ENCODE peak calls at places on chromosome 9, in eight cellular contexts. One of them, this sample, is unnamed.

GRCh38 chr9:107337676-107338590 is 54.9 kb downstream of the RAD23B start:
- DNase-seq in adrenal gland: peak
- DNase-seq in AG04450: no peak
- DNase-seq in tibial nerve: no peak
- DNase-seq in posterior vena cava: no peak
- DNase-seq in T-helper 2 cell: no peak
- DNase-seq in stimulated activated CD8-positive, alpha-beta memory T cell treated with anti-CD3 and anti-CD28 coated beads, Interleukin-7, amount 100 ng/mL, for 1 hour: no peak
- DNase-seq in RCC 7860: no peak
- DNase-seq in this sample: no peak

GRCh38 chr9:2180704-2181103 is 165.6 kb downstream of the SMARCA2 start:
- DNase-seq in T-helper 2 cell: no peak
- DNase-seq in stimulated activated CD8-positive, alpha-beta memory T cell treated with anti-CD3 and anti-CD28 coated beads, Interleukin-7, amount 100 ng/mL, for 1 hour: no peak
- DNase-seq in adrenal gland: no peak
- DNase-seq in AG04450: no peak
- DNase-seq in RCC 7860: no peak
- DNase-seq in posterior vena cava: no peak
- DNase-seq in tibial nerve: no peak
- DNase-seq in this sample: no peak

GRCh38 chr9:105994970-105995369 is 300.6 kb downstream of the TMEM38B start:
- DNase-seq in AG04450: no peak
- DNase-seq in T-helper 2 cell: no peak
- DNase-seq in adrenal gland: peak
- DNase-seq in RCC 7860: peak
- DNase-seq in stimulated activated CD8-positive, alpha-beta memory T cell treated with anti-CD3 and anti-CD28 coated beads, Interleukin-7, amount 100 ng/mL, for 1 hour: no peak
- DNase-seq in tibial nerve: no peak
- DNase-seq in posterior vena cava: no peak
- DNase-seq in this sample: no peak

GRCh38 chr9:123456011-123456410 is 100.0 kb downstream of the CRB2 start:
- DNase-seq in AG04450: no peak
- DNase-seq in tibial nerve: no peak
- DNase-seq in T-helper 2 cell: no peak
- DNase-seq in stimulated activated CD8-positive, alpha-beta memory T cell treated with anti-CD3 and anti-CD28 coated beads, Interleukin-7, amount 100 ng/mL, for 1 hour: no peak
- DNase-seq in RCC 7860: no peak
- DNase-seq in adrenal gland: no peak
- DNase-seq in posterior vena cava: no peak
- DNase-seq in this sample: no peak

GRCh38 chr9:136378171-136379002 is 4.9 kb upstream of the CARD9 start:
- DNase-seq in T-helper 2 cell: no peak
- DNase-seq in posterior vena cava: no peak
- DNase-seq in adrenal gland: no peak
- DNase-seq in AG04450: no peak
- DNase-seq in RCC 7860: no peak
- DNase-seq in tibial nerve: no peak
- DNase-seq in stimulated activated CD8-positive, alpha-beta memory T cell treated with anti-CD3 and anti-CD28 coated beads, Interleukin-7, amount 100 ng/mL, for 1 hour: no peak
- DNase-seq in this sample: no peak

GRCh38 chr9:4762108-4762888 is 21.3 kb upstream of the AK3 start:
- DNase-seq in T-helper 2 cell: peak
- DNase-seq in tibial nerve: peak
- DNase-seq in stimulated activated CD8-positive, alpha-beta memory T cell treated with anti-CD3 and anti-CD28 coated beads, Interleukin-7, amount 100 ng/mL, for 1 hour: peak
- DNase-seq in posterior vena cava: no peak
- DNase-seq in RCC 7860: peak
- DNase-seq in adrenal gland: peak
- DNase-seq in AG04450: peak
- DNase-seq in this sample: no peak

GRCh38 chr9:88053888-88054501 is 79.7 kb upstream of the CDK20 start:
- DNase-seq in adrenal gland: no peak
- DNase-seq in AG04450: no peak
- DNase-seq in tibial nerve: no peak
- DNase-seq in stimulated activated CD8-positive, alpha-beta memory T cell treated with anti-CD3 and anti-CD28 coated beads, Interleukin-7, amount 100 ng/mL, for 1 hour: no peak
- DNase-seq in T-helper 2 cell: no peak
- DNase-seq in RCC 7860: no peak
- DNase-seq in posterior vena cava: no peak
- DNase-seq in this sample: no peak

GRCh38 chr9:90141723-90142122 is 500.9 kb downstream of the DIRAS2 start:
- DNase-seq in tibial nerve: no peak
- DNase-seq in posterior vena cava: no peak
- DNase-seq in adrenal gland: no peak
- DNase-seq in RCC 7860: no peak
- DNase-seq in T-helper 2 cell: peak
- DNase-seq in AG04450: no peak
- DNase-seq in stimulated activated CD8-positive, alpha-beta memory T cell treated with anti-CD3 and anti-CD28 coated beads, Interleukin-7, amount 100 ng/mL, for 1 hour: no peak
- DNase-seq in this sample: no peak

GRCh38 chr9:120524852-120525251 is 55.1 kb downstream of the CDK5RAP2 start:
- DNase-seq in stimulated activated CD8-positive, alpha-beta memory T cell treated with anti-CD3 and anti-CD28 coated beads, Interleukin-7, amount 100 ng/mL, for 1 hour: no peak
- DNase-seq in T-helper 2 cell: no peak
- DNase-seq in adrenal gland: no peak
- DNase-seq in AG04450: no peak
- DNase-seq in tibial nerve: no peak
- DNase-seq in posterior vena cava: no peak
- DNase-seq in RCC 7860: no peak
- DNase-seq in this sample: no peak

GRCh38 chr9:35816708-35817107 is 1.9 kb upstream of the HINT2 start:
- DNase-seq in tibial nerve: no peak
- DNase-seq in adrenal gland: no peak
- DNase-seq in stimulated activated CD8-positive, alpha-beta memory T cell treated with anti-CD3 and anti-CD28 coated beads, Interleukin-7, amount 100 ng/mL, for 1 hour: no peak
- DNase-seq in AG04450: no peak
- DNase-seq in RCC 7860: no peak
- DNase-seq in posterior vena cava: no peak
- DNase-seq in T-helper 2 cell: no peak
- DNase-seq in this sample: no peak

GRCh38 chr9:16203735-16204573 is 651.1 kb downstream of the CCDC171 start:
- DNase-seq in stimulated activated CD8-positive, alpha-beta memory T cell treated with anti-CD3 and anti-CD28 coated beads, Interleukin-7, amount 100 ng/mL, for 1 hour: no peak
- DNase-seq in T-helper 2 cell: no peak
- DNase-seq in RCC 7860: no peak
- DNase-seq in posterior vena cava: no peak
- DNase-seq in adrenal gland: no peak
- DNase-seq in AG04450: no peak
- DNase-seq in tibial nerve: no peak
- DNase-seq in this sample: no peak

GRCh38 chr9:19976226-19976625 is 187.4 kb upstream of the SLC24A2 start:
- DNase-seq in tibial nerve: no peak
- DNase-seq in AG04450: no peak
- DNase-seq in posterior vena cava: no peak
- DNase-seq in T-helper 2 cell: peak
- DNase-seq in adrenal gland: no peak
- DNase-seq in RCC 7860: no peak
- DNase-seq in stimulated activated CD8-positive, alpha-beta memory T cell treated with anti-CD3 and anti-CD28 coated beads, Interleukin-7, amount 100 ng/mL, for 1 hour: no peak
- DNase-seq in this sample: no peak

GRCh38 chr9:100601216-100601615 is 23.3 kb downstream of the CAVIN4 start:
- DNase-seq in AG04450: no peak
- DNase-seq in posterior vena cava: no peak
- DNase-seq in adrenal gland: peak
- DNase-seq in T-helper 2 cell: peak
- DNase-seq in RCC 7860: peak
- DNase-seq in tibial nerve: peak
- DNase-seq in stimulated activated CD8-positive, alpha-beta memory T cell treated with anti-CD3 and anti-CD28 coated beads, Interleukin-7, amount 100 ng/mL, for 1 hour: no peak
- DNase-seq in this sample: no peak

GRCh38 chr9:98807070-98807810 is at the start of gene GALNT12:
- DNase-seq in stimulated activated CD8-positive, alpha-beta memory T cell treated with anti-CD3 and anti-CD28 coated beads, Interleukin-7, amount 100 ng/mL, for 1 hour: peak
- DNase-seq in posterior vena cava: no peak
- DNase-seq in tibial nerve: no peak
- DNase-seq in AG04450: no peak
- DNase-seq in T-helper 2 cell: peak
- DNase-seq in RCC 7860: no peak
- DNase-seq in adrenal gland: no peak
- DNase-seq in this sample: peak

GRCh38 chr9:120650352-120650751 is 63.9 kb downstream of the MEGF9 start:
- DNase-seq in stimulated activated CD8-positive, alpha-beta memory T cell treated with anti-CD3 and anti-CD28 coated beads, Interleukin-7, amount 100 ng/mL, for 1 hour: no peak
- DNase-seq in RCC 7860: no peak
- DNase-seq in AG04450: no peak
- DNase-seq in posterior vena cava: no peak
- DNase-seq in adrenal gland: no peak
- DNase-seq in tibial nerve: no peak
- DNase-seq in T-helper 2 cell: no peak
- DNase-seq in this sample: no peak

GRCh38 chr9:27206041-27206440 is 90.9 kb downstream of the EQTN start:
- DNase-seq in T-helper 2 cell: no peak
- DNase-seq in tibial nerve: no peak
- DNase-seq in stimulated activated CD8-positive, alpha-beta memory T cell treated with anti-CD3 and anti-CD28 coated beads, Interleukin-7, amount 100 ng/mL, for 1 hour: no peak
- DNase-seq in adrenal gland: no peak
- DNase-seq in posterior vena cava: no peak
- DNase-seq in RCC 7860: no peak
- DNase-seq in AG04450: no peak
- DNase-seq in this sample: no peak

GRCh38 chr9:94900222-94901018 is 173.9 kb downstream of the AOPEP start:
- DNase-seq in stimulated activated CD8-positive, alpha-beta memory T cell treated with anti-CD3 and anti-CD28 coated beads, Interleukin-7, amount 100 ng/mL, for 1 hour: no peak
- DNase-seq in T-helper 2 cell: peak
- DNase-seq in posterior vena cava: no peak
- DNase-seq in AG04450: peak
- DNase-seq in adrenal gland: peak
- DNase-seq in RCC 7860: peak
- DNase-seq in tibial nerve: peak
- DNase-seq in this sample: no peak

GRCh38 chr9:97511762-97512429 is 10.4 kb downstream of the TMOD1 start:
- DNase-seq in AG04450: no peak
- DNase-seq in RCC 7860: no peak
- DNase-seq in posterior vena cava: no peak
- DNase-seq in tibial nerve: no peak
- DNase-seq in adrenal gland: no peak
- DNase-seq in stimulated activated CD8-positive, alpha-beta memory T cell treated with anti-CD3 and anti-CD28 coated beads, Interleukin-7, amount 100 ng/mL, for 1 hour: no peak
- DNase-seq in T-helper 2 cell: no peak
- DNase-seq in this sample: no peak

GRCh38 chr9:120030847-120031246 is 549.1 kb downstream of the CDK5RAP2 start:
- DNase-seq in stimulated activated CD8-positive, alpha-beta memory T cell treated with anti-CD3 and anti-CD28 coated beads, Interleukin-7, amount 100 ng/mL, for 1 hour: no peak
- DNase-seq in AG04450: no peak
- DNase-seq in RCC 7860: no peak
- DNase-seq in posterior vena cava: no peak
- DNase-seq in tibial nerve: no peak
- DNase-seq in T-helper 2 cell: no peak
- DNase-seq in adrenal gland: no peak
- DNase-seq in this sample: no peak

GRCh38 chr9:124164800-124165199 is 92.9 kb upstream of the NEK6 start:
- DNase-seq in adrenal gland: peak
- DNase-seq in stimulated activated CD8-positive, alpha-beta memory T cell treated with anti-CD3 and anti-CD28 coated beads, Interleukin-7, amount 100 ng/mL, for 1 hour: no peak
- DNase-seq in posterior vena cava: no peak
- DNase-seq in T-helper 2 cell: no peak
- DNase-seq in AG04450: no peak
- DNase-seq in RCC 7860: no peak
- DNase-seq in tibial nerve: peak
- DNase-seq in this sample: no peak

GRCh38 chr9:35311891-35312639 is 150.3 kb downstream of the UNC13B start:
- DNase-seq in AG04450: no peak
- DNase-seq in adrenal gland: no peak
- DNase-seq in RCC 7860: no peak
- DNase-seq in stimulated activated CD8-positive, alpha-beta memory T cell treated with anti-CD3 and anti-CD28 coated beads, Interleukin-7, amount 100 ng/mL, for 1 hour: no peak
- DNase-seq in tibial nerve: no peak
- DNase-seq in T-helper 2 cell: no peak
- DNase-seq in posterior vena cava: no peak
- DNase-seq in this sample: no peak

GRCh38 chr9:2657427-2657826 is 35.8 kb downstream of the VLDLR start:
- DNase-seq in AG04450: no peak
- DNase-seq in T-helper 2 cell: peak
- DNase-seq in posterior vena cava: no peak
- DNase-seq in stimulated activated CD8-positive, alpha-beta memory T cell treated with anti-CD3 and anti-CD28 coated beads, Interleukin-7, amount 100 ng/mL, for 1 hour: no peak
- DNase-seq in tibial nerve: no peak
- DNase-seq in adrenal gland: no peak
- DNase-seq in RCC 7860: no peak
- DNase-seq in this sample: no peak

GRCh38 chr9:93950619-93951601 is 4.2 kb downstream of the BARX1 start:
- DNase-seq in AG04450: no peak
- DNase-seq in stimulated activated CD8-positive, alpha-beta memory T cell treated with anti-CD3 and anti-CD28 coated beads, Interleukin-7, amount 100 ng/mL, for 1 hour: no peak
- DNase-seq in adrenal gland: peak
- DNase-seq in tibial nerve: peak
- DNase-seq in posterior vena cava: peak
- DNase-seq in RCC 7860: no peak
- DNase-seq in T-helper 2 cell: no peak
- DNase-seq in this sample: no peak

GRCh38 chr9:113186241-113186755 is 34.8 kb downstream of the FKBP15 start:
- DNase-seq in AG04450: no peak
- DNase-seq in tibial nerve: no peak
- DNase-seq in RCC 7860: no peak
- DNase-seq in adrenal gland: no peak
- DNase-seq in T-helper 2 cell: no peak
- DNase-seq in posterior vena cava: no peak
- DNase-seq in stimulated activated CD8-positive, alpha-beta memory T cell treated with anti-CD3 and anti-CD28 coated beads, Interleukin-7, amount 100 ng/mL, for 1 hour: no peak
- DNase-seq in this sample: no peak

GRCh38 chr9:98784855-98785254 is 11.5 kb downstream of the ANKS6 start:
- DNase-seq in T-helper 2 cell: no peak
- DNase-seq in adrenal gland: no peak
- DNase-seq in AG04450: no peak
- DNase-seq in tibial nerve: no peak
- DNase-seq in posterior vena cava: no peak
- DNase-seq in RCC 7860: no peak
- DNase-seq in stimulated activated CD8-positive, alpha-beta memory T cell treated with anti-CD3 and anti-CD28 coated beads, Interleukin-7, amount 100 ng/mL, for 1 hour: no peak
- DNase-seq in this sample: no peak

GRCh38 chr9:126125577-126125976 is 201.1 kb upstream of the MVB12B start:
- DNase-seq in adrenal gland: peak
- DNase-seq in stimulated activated CD8-positive, alpha-beta memory T cell treated with anti-CD3 and anti-CD28 coated beads, Interleukin-7, amount 100 ng/mL, for 1 hour: no peak
- DNase-seq in posterior vena cava: peak
- DNase-seq in T-helper 2 cell: no peak
- DNase-seq in AG04450: no peak
- DNase-seq in RCC 7860: no peak
- DNase-seq in tibial nerve: no peak
- DNase-seq in this sample: no peak

GRCh38 chr9:84330246-84330645 is 10.3 kb downstream of the SLC28A3 start:
- DNase-seq in T-helper 2 cell: no peak
- DNase-seq in posterior vena cava: no peak
- DNase-seq in tibial nerve: no peak
- DNase-seq in stimulated activated CD8-positive, alpha-beta memory T cell treated with anti-CD3 and anti-CD28 coated beads, Interleukin-7, amount 100 ng/mL, for 1 hour: no peak
- DNase-seq in AG04450: no peak
- DNase-seq in adrenal gland: no peak
- DNase-seq in RCC 7860: no peak
- DNase-seq in this sample: no peak

GRCh38 chr9:109789582-109790360 is 9.8 kb downstream of the PALM2AKAP2 start:
- DNase-seq in stimulated activated CD8-positive, alpha-beta memory T cell treated with anti-CD3 and anti-CD28 coated beads, Interleukin-7, amount 100 ng/mL, for 1 hour: no peak
- DNase-seq in RCC 7860: no peak
- DNase-seq in T-helper 2 cell: no peak
- DNase-seq in tibial nerve: no peak
- DNase-seq in posterior vena cava: no peak
- DNase-seq in AG04450: no peak
- DNase-seq in adrenal gland: no peak
- DNase-seq in this sample: no peak

GRCh38 chr9:89811356-89811755 is 206.5 kb downstream of the GADD45G start:
- DNase-seq in T-helper 2 cell: no peak
- DNase-seq in tibial nerve: no peak
- DNase-seq in RCC 7860: no peak
- DNase-seq in posterior vena cava: no peak
- DNase-seq in stimulated activated CD8-positive, alpha-beta memory T cell treated with anti-CD3 and anti-CD28 coated beads, Interleukin-7, amount 100 ng/mL, for 1 hour: no peak
- DNase-seq in AG04450: no peak
- DNase-seq in adrenal gland: no peak
- DNase-seq in this sample: no peak

GRCh38 chr9:38020251-38021076 is 48.6 kb downstream of the SHB start:
- DNase-seq in T-helper 2 cell: no peak
- DNase-seq in adrenal gland: no peak
- DNase-seq in posterior vena cava: no peak
- DNase-seq in tibial nerve: no peak
- DNase-seq in stimulated activated CD8-positive, alpha-beta memory T cell treated with anti-CD3 and anti-CD28 coated beads, Interleukin-7, amount 100 ng/mL, for 1 hour: no peak
- DNase-seq in RCC 7860: no peak
- DNase-seq in AG04450: no peak
- DNase-seq in this sample: no peak

GRCh38 chr9:113184509-113184908 is 33.7 kb downstream of the SLC31A2 start:
- DNase-seq in RCC 7860: no peak
- DNase-seq in stimulated activated CD8-positive, alpha-beta memory T cell treated with anti-CD3 and anti-CD28 coated beads, Interleukin-7, amount 100 ng/mL, for 1 hour: no peak
- DNase-seq in adrenal gland: no peak
- DNase-seq in T-helper 2 cell: no peak
- DNase-seq in tibial nerve: no peak
- DNase-seq in AG04450: no peak
- DNase-seq in posterior vena cava: no peak
- DNase-seq in this sample: no peak

GRCh38 chr9:127388037-127388855 is 8.7 kb upstream of the SLC2A8 start:
- DNase-seq in stimulated activated CD8-positive, alpha-beta memory T cell treated with anti-CD3 and anti-CD28 coated beads, Interleukin-7, amount 100 ng/mL, for 1 hour: peak
- DNase-seq in adrenal gland: peak
- DNase-seq in RCC 7860: peak
- DNase-seq in T-helper 2 cell: peak
- DNase-seq in tibial nerve: peak
- DNase-seq in posterior vena cava: no peak
- DNase-seq in AG04450: peak
- DNase-seq in this sample: peak

GRCh38 chr9:69009708-69010107 is 4.2 kb downstream of the PRKACG start:
- DNase-seq in posterior vena cava: no peak
- DNase-seq in tibial nerve: no peak
- DNase-seq in stimulated activated CD8-positive, alpha-beta memory T cell treated with anti-CD3 and anti-CD28 coated beads, Interleukin-7, amount 100 ng/mL, for 1 hour: no peak
- DNase-seq in RCC 7860: no peak
- DNase-seq in T-helper 2 cell: no peak
- DNase-seq in adrenal gland: no peak
- DNase-seq in AG04450: no peak
- DNase-seq in this sample: no peak

GRCh38 chr9:5786370-5787127 is 46.4 kb downstream of the ERMP1 start:
- DNase-seq in AG04450: no peak
- DNase-seq in tibial nerve: no peak
- DNase-seq in posterior vena cava: no peak
- DNase-seq in T-helper 2 cell: no peak
- DNase-seq in stimulated activated CD8-positive, alpha-beta memory T cell treated with anti-CD3 and anti-CD28 coated beads, Interleukin-7, amount 100 ng/mL, for 1 hour: no peak
- DNase-seq in RCC 7860: no peak
- DNase-seq in adrenal gland: peak
- DNase-seq in this sample: no peak

This sample was measured in GM12891.